ENCODE peak calls at places on chromosomes 1 and 21, in four cellular contexts. One of them, this sample, is unnamed.

GRCh38 chr1:164771568-164772350 is 212.8 kb downstream of the PBX1 start:
- DNase-seq in WTC11: peak
- DNase-seq in A549: no peak
- DNase-seq in K562: peak
- DNase-seq in this sample: no peak

GRCh38 chr1:152537496-152537895 is 23.2 kb downstream of the CRCT1 start:
- DNase-seq in WTC11: no peak
- DNase-seq in A549: no peak
- DNase-seq in K562: no peak
- DNase-seq in this sample: no peak

GRCh38 chr21:41639336-41639735 is 127.5 kb downstream of the RIPK4 start:
- DNase-seq in WTC11: no peak
- DNase-seq in A549: no peak
- DNase-seq in K562: no peak
- DNase-seq in this sample: no peak

GRCh38 chr1:57131701-57132394 is 166.0 kb upstream of the C8B start:
- DNase-seq in WTC11: no peak
- DNase-seq in A549: no peak
- DNase-seq in K562: no peak
- DNase-seq in this sample: no peak

GRCh38 chr1:31984419-31985347 is 29.0 kb upstream of the KHDRBS1 start:
- DNase-seq in WTC11: no peak
- DNase-seq in A549: no peak
- DNase-seq in K562: no peak
- DNase-seq in this sample: no peak

GRCh38 chr1:236535190-236535589 is 11.4 kb downstream of the LGALS8 start:
- DNase-seq in WTC11: no peak
- DNase-seq in A549: no peak
- DNase-seq in K562: no peak
- DNase-seq in this sample: no peak

GRCh38 chr21:37862536-37862935 is 53.7 kb downstream of the KCNJ6 start:
- DNase-seq in WTC11: no peak
- DNase-seq in A549: peak
- DNase-seq in K562: no peak
- DNase-seq in this sample: no peak

GRCh38 chr1:32753532-32754281 is 51.1 kb upstream of the SYNC start:
- DNase-seq in WTC11: peak
- DNase-seq in A549: no peak
- DNase-seq in K562: peak
- DNase-seq in this sample: no peak

GRCh38 chr1:201889092-201889968 is 632 bp downstream of the SHISA4 start:
- DNase-seq in WTC11: no peak
- DNase-seq in A549: no peak
- DNase-seq in K562: no peak
- DNase-seq in this sample: no peak

GRCh38 chr1:238143038-238143437 is 252.3 kb upstream of the ZP4 start:
- DNase-seq in WTC11: no peak
- DNase-seq in A549: no peak
- DNase-seq in K562: no peak
- DNase-seq in this sample: no peak

GRCh38 chr1:218524526-218524925 is 179.4 kb downstream of the TGFB2 start:
- DNase-seq in WTC11: no peak
- DNase-seq in A549: no peak
- DNase-seq in K562: no peak
- DNase-seq in this sample: no peak

GRCh38 chr1:180188103-180188506 is 33.4 kb downstream of the QSOX1 start:
- DNase-seq in WTC11: peak
- DNase-seq in A549: peak
- DNase-seq in K562: peak
- DNase-seq in this sample: peak

GRCh38 chr1:39167632-39168209 is 36.8 kb upstream of the MACF1 start:
- DNase-seq in WTC11: no peak
- DNase-seq in A549: no peak
- DNase-seq in K562: peak
- DNase-seq in this sample: peak

GRCh38 chr1:236370397-236370796 is 23.7 kb upstream of the EDARADD start:
- DNase-seq in WTC11: no peak
- DNase-seq in A549: no peak
- DNase-seq in K562: no peak
- DNase-seq in this sample: no peak

GRCh38 chr21:40453183-40453582 is 393.8 kb downstream of the DSCAM start:
- DNase-seq in WTC11: no peak
- DNase-seq in A549: no peak
- DNase-seq in K562: no peak
- DNase-seq in this sample: no peak

GRCh38 chr1:51910618-51911017 is 32.1 kb upstream of the NRDC start:
- DNase-seq in WTC11: no peak
- DNase-seq in A549: no peak
- DNase-seq in K562: peak
- DNase-seq in this sample: no peak

GRCh38 chr1:214303538-214303937 is 22.6 kb downstream of the SMYD2 start:
- DNase-seq in WTC11: no peak
- DNase-seq in A549: no peak
- DNase-seq in K562: no peak
- DNase-seq in this sample: no peak

GRCh38 chr1:11413907-11414495 is 65.0 kb upstream of the DISP3 start:
- DNase-seq in WTC11: peak
- DNase-seq in A549: no peak
- DNase-seq in K562: no peak
- DNase-seq in this sample: no peak

GRCh38 chr1:56831874-56832693 is 12.9 kb upstream of the FYB2 start:
- DNase-seq in WTC11: peak
- DNase-seq in A549: peak
- DNase-seq in K562: peak
- DNase-seq in this sample: peak

GRCh38 chr1:62735491-62736171 is 47.4 kb upstream of the DOCK7 start:
- DNase-seq in WTC11: no peak
- DNase-seq in A549: no peak
- DNase-seq in K562: no peak
- DNase-seq in this sample: no peak

GRCh38 chr1:41513388-41513745 is 28.9 kb upstream of the EDN2 start:
- DNase-seq in WTC11: peak
- DNase-seq in A549: no peak
- DNase-seq in K562: peak
- DNase-seq in this sample: no peak

GRCh38 chr21:36104306-36105300 is 30.3 kb upstream of the CBR3 start:
- DNase-seq in WTC11: peak
- DNase-seq in A549: no peak
- DNase-seq in K562: peak
- DNase-seq in this sample: no peak

GRCh38 chr1:22236151-22236550 is 93.3 kb upstream of the WNT4 start:
- DNase-seq in WTC11: no peak
- DNase-seq in A549: no peak
- DNase-seq in K562: no peak
- DNase-seq in this sample: no peak

GRCh38 chr1:153333902-153334301 is 14.7 kb downstream of the PGLYRP4 start:
- DNase-seq in WTC11: no peak
- DNase-seq in A549: no peak
- DNase-seq in K562: no peak
- DNase-seq in this sample: no peak

GRCh38 chr1:201731592-201731991 is 97.4 kb upstream of the IPO9 start:
- DNase-seq in WTC11: no peak
- DNase-seq in A549: no peak
- DNase-seq in K562: no peak
- DNase-seq in this sample: no peak

GRCh38 chr1:99227498-99227897 is 36.8 kb upstream of the PLPPR4 start:
- DNase-seq in WTC11: no peak
- DNase-seq in A549: no peak
- DNase-seq in K562: no peak
- DNase-seq in this sample: no peak

GRCh38 chr21:36985761-36986594 is 19.5 kb upstream of the HLCS start:
- DNase-seq in WTC11: no peak
- DNase-seq in A549: no peak
- DNase-seq in K562: no peak
- DNase-seq in this sample: no peak

GRCh38 chr1:84344286-84344685 is 42.8 kb downstream of the SAMD13 start:
- DNase-seq in WTC11: no peak
- DNase-seq in A549: no peak
- DNase-seq in K562: peak
- DNase-seq in this sample: no peak

GRCh38 chr1:31151402-31151801 is 85.9 kb upstream of the PUM1 start:
- DNase-seq in WTC11: no peak
- DNase-seq in A549: no peak
- DNase-seq in K562: no peak
- DNase-seq in this sample: no peak

GRCh38 chr1:19156676-19157075 is 53.4 kb downstream of the UBR4 start:
- DNase-seq in WTC11: no peak
- DNase-seq in A549: no peak
- DNase-seq in K562: no peak
- DNase-seq in this sample: no peak
- TF ChIP-seq USF2 in WTC11: no peak
- TF ChIP-seq USF2 in A549: no peak
- TF ChIP-seq USF2 in K562: no peak
- TF ChIP-seq USF2 in this sample: no peak

DNA sequence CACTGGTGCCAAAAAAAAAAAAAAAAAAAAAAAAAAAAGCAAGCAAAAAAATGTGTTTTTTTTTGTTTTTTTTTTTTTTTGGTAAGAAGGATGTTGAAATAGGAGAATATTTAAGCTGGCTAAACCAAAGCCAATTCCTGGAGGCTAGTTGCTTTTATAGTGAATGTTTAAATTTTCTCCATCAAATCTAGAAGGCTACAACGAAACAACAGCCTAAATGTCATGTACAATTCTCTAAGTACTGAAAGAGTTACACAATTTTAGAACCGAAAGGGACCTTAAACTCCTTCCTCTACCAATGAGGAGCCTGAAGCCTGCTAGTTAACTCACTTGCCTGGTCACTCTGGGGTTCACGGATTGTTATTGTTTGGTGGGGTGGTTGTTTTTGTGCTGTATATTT is 3.5 kb downstream of the WLS start:
- DNase-seq in WTC11: no peak
- DNase-seq in A549: no peak
- DNase-seq in K562: no peak
- DNase-seq in this sample: no peak
- TF ChIP-seq HMGXB4 in WTC11: no peak
- TF ChIP-seq HMGXB4 in A549: no peak
- TF ChIP-seq HMGXB4 in K562: no peak
- TF ChIP-seq HMGXB4 in this sample: no peak

DNA sequence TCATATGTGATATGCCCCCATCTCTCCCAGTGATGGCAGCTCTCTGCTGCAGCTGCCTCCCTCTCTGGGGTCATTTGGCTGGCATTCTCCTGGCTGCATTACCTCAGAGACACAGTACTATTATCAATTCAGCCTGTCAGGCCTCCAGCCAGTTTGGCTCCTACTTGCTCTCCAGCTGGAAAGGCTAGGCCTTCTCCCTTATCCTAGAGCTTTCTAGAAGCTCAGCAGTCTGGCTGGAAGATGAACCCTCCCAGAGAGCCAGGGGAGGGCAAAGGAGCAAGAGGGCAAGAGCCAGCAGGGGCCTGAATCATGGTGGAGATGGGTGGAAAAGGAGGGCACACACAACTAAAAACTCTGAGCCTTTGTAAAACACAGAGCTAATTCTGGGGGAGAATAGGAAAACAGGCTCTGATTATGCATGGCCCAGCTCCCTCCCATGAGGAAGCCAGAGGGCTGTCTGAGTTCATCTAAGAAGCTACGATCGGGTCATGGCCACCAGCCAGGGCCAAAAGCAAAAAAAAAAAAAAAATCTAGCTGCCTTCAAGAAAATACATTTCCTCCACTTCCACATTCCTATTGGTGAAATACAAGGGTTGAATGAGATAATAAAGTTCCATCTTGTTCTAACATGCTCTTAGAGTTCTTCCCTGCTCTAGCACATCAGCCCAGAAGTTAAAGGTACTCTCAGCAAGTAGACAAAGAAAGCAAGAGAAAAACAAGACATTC is 8.8 kb downstream of the LAMB3 start:
- DNase-seq in WTC11: no peak
- DNase-seq in A549: no peak
- DNase-seq in K562: no peak
- DNase-seq in this sample: no peak
- TF ChIP-seq USF2 in WTC11: no peak
- TF ChIP-seq USF2 in A549: no peak
- TF ChIP-seq USF2 in K562: no peak
- TF ChIP-seq USF2 in this sample: no peak

GRCh38 chr1:43325381-43325780 is 12.2 kb upstream of the MPL start:
- DNase-seq in WTC11: no peak
- DNase-seq in A549: no peak
- DNase-seq in K562: no peak
- DNase-seq in this sample: no peak

GRCh38 chr1:43327549-43328292 is 9.9 kb upstream of the MPL start:
- DNase-seq in WTC11: no peak
- DNase-seq in A549: no peak
- DNase-seq in K562: no peak
- DNase-seq in this sample: no peak

GRCh38 chr1:43331688-43332087 is 5.9 kb upstream of the MPL start:
- DNase-seq in WTC11: no peak
- DNase-seq in A549: no peak
- DNase-seq in K562: no peak
- DNase-seq in this sample: no peak

GRCh38 chr1:43334453-43335205 is 3.0 kb upstream of the MPL start:
- DNase-seq in WTC11: no peak
- DNase-seq in A549: no peak
- DNase-seq in K562: no peak
- DNase-seq in this sample: no peak

DNA sequence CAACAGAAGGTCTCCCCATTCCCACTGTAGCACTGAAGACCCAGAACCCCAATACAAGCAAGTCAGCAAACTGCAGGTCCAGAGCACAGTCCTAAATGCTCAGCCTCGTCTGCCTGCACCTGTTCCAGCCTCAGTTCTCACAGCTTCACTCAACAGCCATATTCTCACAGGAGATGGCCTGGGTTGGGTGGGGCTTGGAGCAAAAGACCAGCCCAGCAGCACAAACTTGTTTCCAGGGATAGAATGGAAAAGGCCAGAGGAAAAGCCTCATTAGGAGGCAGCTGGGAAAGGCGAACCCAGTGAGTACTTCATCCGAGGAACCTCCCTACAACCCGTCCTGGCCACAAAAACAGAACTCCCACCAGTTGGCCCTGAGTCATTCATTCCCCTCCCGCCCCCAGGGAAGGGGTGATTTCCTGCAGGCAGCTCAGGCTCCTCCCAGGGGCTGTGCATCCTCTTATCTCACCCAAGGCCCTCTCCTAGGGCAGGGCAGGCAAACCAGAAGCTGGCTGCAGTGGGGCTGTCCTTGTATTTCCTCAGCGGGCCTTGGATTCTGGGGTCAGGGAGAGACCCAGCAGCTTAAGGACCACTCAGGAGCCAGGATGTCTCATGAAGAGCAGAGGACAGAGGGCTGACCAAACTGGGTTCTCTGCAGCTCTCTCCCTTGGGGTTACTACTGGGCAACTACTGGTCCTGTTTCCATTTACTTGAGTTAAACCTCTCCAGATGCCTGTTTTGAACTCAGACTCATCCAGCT is 7.4 kb upstream of the MPL start:
- DNase-seq in WTC11: peak
- DNase-seq in A549: no peak
- DNase-seq in K562: peak
- DNase-seq in this sample: no peak
- TF ChIP-seq HMGXB4 in WTC11: no peak
- TF ChIP-seq HMGXB4 in A549: no peak
- TF ChIP-seq HMGXB4 in K562: no peak
- TF ChIP-seq HMGXB4 in this sample: no peak